ENCODE peak calls at places on chromosomes 6 and 20, in ten cellular contexts. Y is RWPE1, K is neural progenitor cell, F is K562, O is kidney, L is GM23338, B is fibroblast of lung, U is Calu3, X is WTC11, Z is omental fat pad. S is an unnamed sample.

GRCh38 chr6:26389349-26389799 is 6.5 kb downstream of the BTN2A2 start:
- DNase-seq in Y (no peak), K (no peak), F (peak), O (no peak), L (peak), B (no peak), U (no peak), X (no peak), Z (no peak), S (no peak)

GRCh38 chr20:3011752-3012151 is 31.7 kb upstream of the GNRH2 start:
- DNase-seq in Y (no peak), K (no peak), F (no peak), O (no peak), L (no peak), B (no peak), U (no peak), X (no peak), Z (no peak), S (no peak)

GRCh38 chr6:108453601-108454157 is 107.0 kb upstream of the FOXO3 start:
- DNase-seq in Y (no peak), K (no peak), F (no peak), O (no peak), L (no peak), B (peak), U (no peak), X (no peak), Z (no peak), S (no peak)

GRCh38 chr20:46816916-46817638 is 77.6 kb upstream of the EYA2 start:
- DNase-seq in Y (no peak), K (no peak), F (no peak), O (no peak), L (no peak), B (no peak), U (no peak), X (no peak), Z (no peak), S (no peak)

GRCh38 chr20:35952480-35953410 is 1.6 kb downstream of the SCAND1 start:
- DNase-seq in Y (peak), K (no peak), F (peak), O (no peak), L (peak), B (peak), U (peak), X (no peak), Z (no peak), S (no peak)

GRCh38 chr20:3935956-3936340 is 46.8 kb downstream of the PANK2 start:
- DNase-seq in Y (no peak), K (no peak), F (no peak), O (no peak), L (no peak), B (no peak), U (no peak), X (no peak), Z (no peak), S (no peak)

GRCh38 chr6:14865609-14866100 is 380.2 kb upstream of the JARID2 start:
- DNase-seq in Y (no peak), K (no peak), F (peak), O (no peak), L (no peak), B (peak), U (no peak), X (no peak), Z (no peak), S (no peak)

GRCh38 chr20:944148-944547 is 28.0 kb upstream of the ANGPT4 start:
- DNase-seq in Y (no peak), K (no peak), F (no peak), O (no peak), L (peak), B (no peak), U (no peak), X (no peak), Z (no peak), S (no peak)

GRCh38 chr6:39360378-39360777 is 37.9 kb upstream of the KCNK16 start:
- DNase-seq in Y (no peak), K (no peak), F (no peak), O (no peak), L (no peak), B (no peak), U (no peak), X (no peak), Z (no peak), S (no peak)

GRCh38 chr6:121691126-121691540 is 255.7 kb downstream of the GJA1 start:
- DNase-seq in Y (no peak), K (no peak), F (no peak), O (no peak), L (no peak), B (no peak), U (no peak), X (no peak), Z (no peak), S (no peak)

GRCh38 chr6:28757429-28758045 is 166.2 kb downstream of the TRIM27 start:
- DNase-seq in Y (no peak), K (no peak), F (peak), O (no peak), L (peak), B (no peak), U (no peak), X (peak), Z (no peak), S (no peak)

GRCh38 chr20:12358006-12358654 is 440.4 kb downstream of the BTBD3 start:
- DNase-seq in Y (no peak), K (peak), F (no peak), O (no peak), L (peak), B (no peak), U (no peak), X (peak), Z (no peak), S (no peak)

GRCh38 chr20:60804918-60805631 is 447.0 kb upstream of the CDH4 start:
- DNase-seq in Y (no peak), K (peak), F (no peak), O (no peak), L (no peak), B (no peak), U (no peak), X (no peak), Z (no peak), S (no peak)

GRCh38 chr6:69427882-69428281 is 368.9 kb downstream of the LMBRD1 start:
- DNase-seq in Y (no peak), K (peak), F (no peak), O (no peak), L (peak), B (no peak), U (no peak), X (no peak), Z (no peak), S (no peak)
- TF ChIP-seq CTCF in Y (no peak), K (no peak), F (no peak), O (no peak), L (peak), B (no peak), U (no peak), X (no peak), Z (no peak), S (no peak)

GRCh38 chr6:55011034-55011433 is 163.3 kb upstream of the HCRTR2 start:
- DNase-seq in Y (no peak), K (no peak), F (no peak), O (no peak), L (peak), B (no peak), U (no peak), X (no peak), Z (no peak), S (no peak)
- TF ChIP-seq CTCF in Y (no peak), K (peak), F (no peak), O (no peak), L (peak), B (no peak), U (no peak), X (no peak), Z (no peak), S (no peak)

DNA sequence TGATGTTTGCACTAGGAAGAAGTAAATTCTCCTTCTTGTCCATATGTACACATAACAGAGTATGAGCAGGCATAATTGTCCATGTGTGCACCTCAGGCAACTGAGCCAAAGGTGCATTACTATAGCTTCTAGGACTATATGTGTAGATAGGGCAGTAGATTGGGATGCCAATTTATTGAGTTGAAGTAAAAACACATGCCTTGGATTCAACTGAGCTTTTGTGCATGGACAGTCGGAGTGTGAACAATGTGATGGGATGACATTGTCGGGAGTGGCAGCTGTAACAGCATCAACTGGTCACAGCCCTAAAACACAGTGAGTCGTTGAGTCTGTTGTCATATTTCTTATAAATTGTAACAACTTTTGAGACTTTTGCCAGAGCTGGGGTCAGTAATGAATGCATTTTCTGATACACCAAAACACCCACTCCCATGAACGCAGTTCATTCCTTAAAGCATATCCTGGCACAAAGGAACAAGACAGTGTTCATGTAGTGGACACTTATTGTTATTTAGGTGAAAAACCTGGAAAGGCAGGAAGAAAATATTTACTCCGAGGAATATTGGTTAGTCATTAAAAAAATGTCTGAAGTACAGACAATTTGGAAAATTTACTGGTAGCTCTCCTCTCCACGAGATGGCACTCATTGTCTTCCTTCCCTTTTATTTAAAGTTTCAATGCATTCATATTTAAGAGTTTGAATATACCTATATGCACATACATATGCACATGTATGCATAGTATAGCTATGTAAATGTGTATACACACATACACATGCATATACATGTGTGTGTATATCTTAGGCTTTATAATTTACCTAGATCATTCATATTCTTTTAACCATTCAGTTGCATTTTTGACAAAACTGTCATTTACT is 302.0 kb upstream of the STXBP5 start:
- DNase-seq in Y (peak), K (no peak), F (no peak), O (no peak), L (no peak), B (peak), U (no peak), X (no peak), Z (no peak), S (no peak)
- TF ChIP-seq CTCF in Y (peak), K (no peak), F (peak), O (no peak), L (no peak), B (peak), U (no peak), X (no peak), Z (no peak), S (no peak)

GRCh38 chr6:125791151-125791819 is 525 bp downstream of the NCOA7 start:
- DNase-seq in Y (peak), K (peak), F (peak), O (no peak), L (peak), B (peak), U (peak), X (no peak), Z (no peak), S (peak)
- TF ChIP-seq CTCF in Y (peak), K (peak), F (peak), O (peak), L (peak), B (peak), U (no peak), X (no peak), Z (no peak), S (peak)

DNA sequence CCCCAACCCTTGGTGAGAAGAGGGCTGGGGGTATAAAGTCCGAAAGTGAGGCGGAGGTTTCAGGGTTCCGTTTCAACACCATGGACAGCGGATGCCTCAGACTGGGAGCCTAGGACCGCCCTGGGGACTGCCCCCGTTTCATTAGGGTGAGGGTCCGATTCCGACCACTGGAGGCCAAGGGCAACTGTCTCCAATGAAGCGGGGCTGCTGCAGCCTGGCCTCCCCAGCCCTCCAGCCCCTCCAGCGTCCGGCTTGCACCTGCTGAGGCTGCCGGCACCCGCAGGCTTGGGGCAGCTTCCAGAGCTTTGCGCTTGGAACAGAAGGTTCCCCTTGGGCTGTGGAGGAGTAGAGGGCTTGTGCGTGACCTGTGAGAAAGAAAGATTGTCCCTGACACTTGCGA is 39.9 kb downstream of the YTHDF1 start:
- DNase-seq in Y (no peak), K (peak), F (no peak), O (peak), L (peak), B (no peak), U (no peak), X (peak), Z (no peak), S (no peak)
- TF ChIP-seq CTCF in Y (no peak), K (no peak), F (no peak), O (no peak), L (no peak), B (no peak), U (no peak), X (no peak), Z (no peak), S (no peak)

DNA sequence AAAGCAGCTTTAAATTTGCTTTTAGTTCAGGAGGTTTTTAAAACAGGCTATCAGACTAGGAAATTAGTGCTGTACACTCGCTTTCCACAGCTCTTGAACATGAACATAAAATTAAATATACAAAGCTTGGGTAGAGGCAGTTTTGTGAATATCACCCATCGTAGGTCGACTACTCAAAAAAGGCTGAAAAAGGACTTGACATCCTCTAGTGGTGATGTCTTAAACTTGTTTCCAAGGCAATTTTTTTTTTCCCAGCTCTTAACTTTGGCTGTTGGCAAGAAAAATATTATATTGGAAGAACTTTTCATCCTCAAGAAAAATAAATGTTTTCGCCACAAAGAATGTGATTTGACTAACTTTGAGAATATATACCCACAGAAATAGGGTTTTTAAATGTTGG is 2.9 kb downstream of the MAP7 start:
- DNase-seq in Y (peak), K (peak), F (no peak), O (no peak), L (peak), B (peak), U (no peak), X (no peak), Z (no peak), S (no peak)
- TF ChIP-seq CTCF in Y (peak), K (peak), F (peak), O (peak), L (peak), B (peak), U (peak), X (no peak), Z (no peak), S (peak)

GRCh38 chr20:57582432-57583288 is 21.8 kb downstream of the PCK1 start:
- DNase-seq in Y (no peak), K (peak), F (peak), O (peak), L (peak), B (peak), U (peak), X (peak), Z (no peak), S (no peak)
- TF ChIP-seq CTCF in Y (peak), K (peak), F (peak), O (peak), L (peak), B (no peak), U (peak), X (peak), Z (no peak), S (peak)

GRCh38 chr6:63245908-63246307 is 34.6 kb downstream of the FKBP1C start:
- DNase-seq in Y (no peak), K (peak), F (no peak), O (no peak), L (peak), B (no peak), U (no peak), X (peak), Z (no peak), S (no peak)
- TF ChIP-seq CTCF in Y (no peak), K (peak), F (no peak), O (no peak), L (peak), B (no peak), U (no peak), X (peak), Z (no peak), S (no peak)

GRCh38 chr6:136037885-136038460 is 186.5 kb downstream of the PDE7B start:
- DNase-seq in Y (no peak), K (no peak), F (no peak), O (peak), L (no peak), B (peak), U (no peak), X (no peak), Z (no peak), S (no peak)
- TF ChIP-seq CTCF in Y (no peak), K (no peak), F (no peak), O (peak), L (no peak), B (peak), U (no peak), X (no peak), Z (no peak), S (no peak)